ENCODE peak calls at places on chromosome 18, in seven cellular contexts. One of them, this sample, is unnamed.

GRCh38 chr18:51196116-51196810 is 1.2 kb downstream of the MEX3C start:
- DNase-seq in H1: no peak
- DNase-seq in HepG2: no peak
- DNase-seq in K562: peak
- DNase-seq in SK-N-SH: no peak
- DNase-seq in GM12892: peak
- DNase-seq in GM12878: no peak
- DNase-seq in this sample: no peak

GRCh38 chr18:6557052-6557451 is 142.3 kb upstream of the L3MBTL4 start:
- DNase-seq in H1: no peak
- DNase-seq in HepG2: no peak
- DNase-seq in K562: no peak
- DNase-seq in SK-N-SH: peak
- DNase-seq in GM12892: no peak
- DNase-seq in GM12878: no peak
- DNase-seq in this sample: no peak

GRCh38 chr18:33665187-33665586 is 87.2 kb downstream of the ASXL3 start:
- DNase-seq in H1: no peak
- DNase-seq in HepG2: no peak
- DNase-seq in K562: no peak
- DNase-seq in SK-N-SH: no peak
- DNase-seq in GM12892: no peak
- DNase-seq in GM12878: no peak
- DNase-seq in this sample: no peak

GRCh38 chr18:9705183-9705864 is 2.8 kb upstream of the RAB31 start:
- DNase-seq in H1: no peak
- DNase-seq in HepG2: no peak
- DNase-seq in K562: peak
- DNase-seq in SK-N-SH: no peak
- DNase-seq in GM12892: no peak
- DNase-seq in GM12878: no peak
- DNase-seq in this sample: no peak

GRCh38 chr18:52936931-52937330 is 596.9 kb downstream of the DCC start:
- DNase-seq in H1: no peak
- DNase-seq in HepG2: no peak
- DNase-seq in K562: no peak
- DNase-seq in SK-N-SH: no peak
- DNase-seq in GM12892: no peak
- DNase-seq in GM12878: no peak
- DNase-seq in this sample: no peak

GRCh38 chr18:76445741-76446232 is 49.3 kb downstream of the ZNF516 start:
- DNase-seq in H1: no peak
- DNase-seq in HepG2: no peak
- DNase-seq in K562: no peak
- DNase-seq in SK-N-SH: peak
- DNase-seq in GM12892: no peak
- DNase-seq in GM12878: no peak
- DNase-seq in this sample: no peak

GRCh38 chr18:12659904-12660605 is 2.1 kb upstream of the SPIRE1 start:
- DNase-seq in H1: no peak
- DNase-seq in HepG2: peak
- DNase-seq in K562: peak
- DNase-seq in SK-N-SH: peak
- DNase-seq in GM12892: no peak
- DNase-seq in GM12878: no peak
- DNase-seq in this sample: no peak

GRCh38 chr18:76721207-76721996 is 101.0 kb upstream of the ZNF236 start:
- DNase-seq in H1: no peak
- DNase-seq in HepG2: no peak
- DNase-seq in K562: no peak
- DNase-seq in SK-N-SH: no peak
- DNase-seq in GM12892: no peak
- DNase-seq in GM12878: no peak
- DNase-seq in this sample: no peak

GRCh38 chr18:3541549-3542386 is 91.8 kb downstream of the TGIF1 start:
- DNase-seq in H1: no peak
- DNase-seq in HepG2: no peak
- DNase-seq in K562: no peak
- DNase-seq in SK-N-SH: no peak
- DNase-seq in GM12892: no peak
- DNase-seq in GM12878: peak
- DNase-seq in this sample: no peak

GRCh38 chr18:12518326-12518725 is 110.6 kb downstream of the PRELID3A start:
- DNase-seq in H1: no peak
- DNase-seq in HepG2: peak
- DNase-seq in K562: no peak
- DNase-seq in SK-N-SH: no peak
- DNase-seq in GM12892: no peak
- DNase-seq in GM12878: no peak
- DNase-seq in this sample: no peak

GRCh38 chr18:10095356-10095755 is 181.5 kb downstream of the VAPA start:
- DNase-seq in H1: no peak
- DNase-seq in HepG2: no peak
- DNase-seq in K562: no peak
- DNase-seq in SK-N-SH: no peak
- DNase-seq in GM12892: no peak
- DNase-seq in GM12878: no peak
- DNase-seq in this sample: no peak

GRCh38 chr18:50006470-50007046 is 188.4 kb downstream of the MYO5B start:
- DNase-seq in H1: no peak
- DNase-seq in HepG2: no peak
- DNase-seq in K562: no peak
- DNase-seq in SK-N-SH: no peak
- DNase-seq in GM12892: no peak
- DNase-seq in GM12878: no peak
- DNase-seq in this sample: no peak

GRCh38 chr18:55264108-55264507 is 304.8 kb upstream of the CCDC68 start:
- DNase-seq in H1: no peak
- DNase-seq in HepG2: no peak
- DNase-seq in K562: no peak
- DNase-seq in SK-N-SH: no peak
- DNase-seq in GM12892: no peak
- DNase-seq in GM12878: no peak
- DNase-seq in this sample: no peak

GRCh38 chr18:37665346-37665745 is 99.7 kb upstream of the CELF4 start:
- DNase-seq in H1: no peak
- DNase-seq in HepG2: no peak
- DNase-seq in K562: no peak
- DNase-seq in SK-N-SH: no peak
- DNase-seq in GM12892: no peak
- DNase-seq in GM12878: no peak
- DNase-seq in this sample: no peak

GRCh38 chr18:8097942-8098341 is 511.3 kb upstream of the RAB12 start:
- DNase-seq in H1: no peak
- DNase-seq in HepG2: no peak
- DNase-seq in K562: no peak
- DNase-seq in SK-N-SH: no peak
- DNase-seq in GM12892: no peak
- DNase-seq in GM12878: no peak
- DNase-seq in this sample: no peak

GRCh38 chr18:61086657-61087056 is 246.6 kb upstream of the CDH20 start:
- DNase-seq in H1: no peak
- DNase-seq in HepG2: no peak
- DNase-seq in K562: no peak
- DNase-seq in SK-N-SH: no peak
- DNase-seq in GM12892: no peak
- DNase-seq in GM12878: no peak
- DNase-seq in this sample: no peak

GRCh38 chr18:63213936-63214671 is 105.5 kb downstream of the BCL2 start:
- DNase-seq in H1: no peak
- DNase-seq in HepG2: no peak
- DNase-seq in K562: no peak
- DNase-seq in SK-N-SH: no peak
- DNase-seq in GM12892: no peak
- DNase-seq in GM12878: no peak
- DNase-seq in this sample: no peak

GRCh38 chr18:46152436-46152807 is 48.2 kb downstream of the HAUS1 start:
- DNase-seq in H1: no peak
- DNase-seq in HepG2: no peak
- DNase-seq in K562: no peak
- DNase-seq in SK-N-SH: no peak
- DNase-seq in GM12892: no peak
- DNase-seq in GM12878: no peak
- DNase-seq in this sample: no peak

GRCh38 chr18:36471393-36471792 is 173.9 kb downstream of the FHOD3 start:
- DNase-seq in H1: no peak
- DNase-seq in HepG2: no peak
- DNase-seq in K562: no peak
- DNase-seq in SK-N-SH: no peak
- DNase-seq in GM12892: no peak
- DNase-seq in GM12878: no peak
- DNase-seq in this sample: no peak

DNA sequence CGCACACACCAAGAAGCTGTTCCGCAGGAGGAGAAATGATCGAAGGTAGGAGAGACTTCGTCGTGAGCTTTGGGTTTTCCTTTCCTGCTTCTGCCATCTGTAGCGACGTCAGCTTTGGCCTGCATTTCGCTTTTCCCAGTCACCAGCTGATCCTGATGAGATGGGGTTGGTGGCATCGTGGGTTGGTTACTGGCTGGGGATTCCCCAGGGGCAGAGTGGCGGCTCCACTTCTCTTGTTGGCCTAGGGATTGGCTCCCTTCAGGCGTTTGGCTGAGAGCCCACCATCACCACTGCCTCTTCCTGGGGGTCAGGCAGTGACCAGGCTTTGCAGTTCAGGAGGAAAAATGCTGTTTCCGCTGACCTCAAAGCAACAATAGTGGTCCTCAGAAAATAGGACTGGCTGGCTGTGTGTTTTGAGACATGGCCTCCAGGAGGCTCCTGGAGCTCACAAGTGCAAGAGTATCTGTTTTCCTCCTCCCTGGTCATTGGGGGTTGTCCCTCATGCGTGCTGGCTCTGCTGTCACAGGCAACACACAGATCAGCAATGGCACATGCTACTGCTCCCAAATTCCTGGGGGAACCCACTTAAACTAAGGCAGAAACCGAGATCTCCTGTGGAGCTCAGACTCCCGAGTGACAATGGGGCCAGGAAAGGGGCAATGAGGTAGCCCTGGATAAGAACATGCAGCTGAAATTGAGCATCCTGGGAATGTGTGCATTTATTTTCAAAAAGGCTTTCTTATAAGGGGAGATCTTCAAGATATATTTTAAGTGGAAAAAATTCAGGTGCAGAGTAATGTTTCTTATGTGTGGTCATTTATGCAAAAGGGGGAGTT is 173.0 kb downstream of the CTIF start:
- DNase-seq in H1: no peak
- DNase-seq in HepG2: peak
- DNase-seq in K562: peak
- DNase-seq in SK-N-SH: peak
- DNase-seq in GM12892: peak
- DNase-seq in GM12878: no peak
- DNase-seq in this sample: no peak
- TF ChIP-seq TAF1 in H1: no peak
- TF ChIP-seq TAF1 in HepG2: no peak
- TF ChIP-seq TAF1 in K562: no peak
- TF ChIP-seq TAF1 in SK-N-SH: no peak
- TF ChIP-seq TAF1 in GM12892: no peak
- TF ChIP-seq TAF1 in GM12878: no peak
- TF ChIP-seq TAF1 in this sample: no peak

DNA sequence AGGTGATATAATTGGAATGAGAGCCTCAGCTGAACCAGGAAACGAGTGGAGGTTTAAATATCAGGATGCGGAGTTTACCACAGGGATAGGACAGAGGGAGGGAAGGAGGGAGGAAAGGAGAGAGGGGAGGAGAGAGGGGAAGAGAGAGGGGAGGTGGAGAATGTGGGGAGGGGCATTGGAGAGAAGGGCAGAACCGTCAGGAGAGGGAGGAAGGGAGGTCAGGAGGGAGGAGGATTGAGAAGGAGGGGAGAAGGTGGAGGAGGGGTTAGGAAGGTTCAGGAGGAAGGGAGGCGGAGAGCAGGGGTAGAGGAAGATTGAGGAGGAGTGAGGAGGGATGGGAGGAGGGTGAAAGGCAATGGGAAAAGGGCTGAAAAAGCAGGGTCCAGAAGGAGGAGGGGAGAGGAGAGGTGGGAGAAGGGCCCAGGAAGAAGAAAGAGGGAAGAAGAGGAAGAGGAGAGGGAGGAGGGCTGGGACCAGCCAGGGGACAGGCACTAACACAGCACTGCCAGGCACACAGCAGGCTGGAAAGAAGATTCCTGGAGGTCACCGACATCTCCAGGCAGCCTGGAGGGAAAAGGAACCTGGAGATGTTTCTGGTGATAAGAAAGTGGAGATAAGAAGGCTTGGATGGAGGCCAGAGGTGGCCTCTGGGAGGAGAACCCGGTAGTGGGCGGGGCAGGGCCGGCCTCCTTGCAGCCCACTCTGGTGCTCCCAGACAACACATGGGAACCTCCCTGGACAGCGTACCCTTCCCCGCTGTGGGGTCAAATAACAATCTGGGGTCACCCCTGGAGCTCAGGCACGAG is 176.7 kb upstream of the SMAD2 start:
- DNase-seq in H1: no peak
- DNase-seq in HepG2: no peak
- DNase-seq in K562: no peak
- DNase-seq in SK-N-SH: no peak
- DNase-seq in GM12892: no peak
- DNase-seq in GM12878: no peak
- DNase-seq in this sample: no peak
- TF ChIP-seq TAF1 in H1: no peak
- TF ChIP-seq TAF1 in HepG2: no peak
- TF ChIP-seq TAF1 in K562: no peak
- TF ChIP-seq TAF1 in SK-N-SH: no peak
- TF ChIP-seq TAF1 in GM12892: no peak
- TF ChIP-seq TAF1 in GM12878: no peak
- TF ChIP-seq TAF1 in this sample: no peak

DNA sequence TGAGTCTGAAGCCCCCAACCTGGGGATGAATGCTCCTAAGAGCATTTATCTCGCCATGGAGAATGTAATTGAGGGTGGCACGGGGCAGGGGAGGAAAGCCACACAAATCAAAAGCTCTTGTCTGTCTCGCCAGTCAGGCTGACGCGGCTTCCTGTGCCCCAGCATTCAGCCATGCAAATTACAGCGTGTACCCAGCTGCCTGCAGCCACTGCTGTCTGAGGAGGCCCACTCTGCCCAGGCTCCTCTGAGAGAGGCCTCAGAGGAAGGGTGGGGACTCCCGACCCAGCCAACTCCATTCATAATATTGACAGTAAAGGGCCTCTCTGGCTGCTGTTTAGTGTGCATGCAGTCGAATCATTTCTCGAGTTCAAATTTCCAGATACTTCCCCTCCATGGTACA is 22.0 kb downstream of the SMAD7 start:
- DNase-seq in H1: no peak
- DNase-seq in HepG2: peak
- DNase-seq in K562: no peak
- DNase-seq in SK-N-SH: peak
- DNase-seq in GM12892: peak
- DNase-seq in GM12878: peak
- DNase-seq in this sample: no peak
- TF ChIP-seq TAF1 in H1: no peak
- TF ChIP-seq TAF1 in HepG2: no peak
- TF ChIP-seq TAF1 in K562: no peak
- TF ChIP-seq TAF1 in SK-N-SH: peak
- TF ChIP-seq TAF1 in GM12892: peak
- TF ChIP-seq TAF1 in GM12878: no peak
- TF ChIP-seq TAF1 in this sample: no peak

DNA sequence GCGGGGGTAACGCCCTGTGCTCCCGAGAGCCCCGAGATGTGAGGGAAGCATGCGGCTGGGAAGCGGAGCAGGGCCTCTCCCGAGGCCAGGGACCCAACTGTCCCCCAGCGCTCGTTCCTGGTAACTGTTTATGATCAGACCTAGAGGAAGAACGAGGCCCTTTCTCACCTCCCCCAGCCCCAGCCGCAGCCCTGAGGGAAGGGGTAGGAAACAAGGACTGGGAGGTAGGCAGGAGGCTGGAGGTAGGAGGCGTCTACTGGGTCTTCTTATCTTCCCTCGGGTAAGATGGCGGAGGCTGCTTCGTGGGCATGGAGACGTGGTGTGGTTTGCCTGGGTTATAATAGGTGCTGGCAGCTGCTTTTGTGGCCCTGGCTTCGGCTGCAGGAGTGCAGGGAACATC is 335.8 kb downstream of the ZNF521 start:
- DNase-seq in H1: no peak
- DNase-seq in HepG2: no peak
- DNase-seq in K562: no peak
- DNase-seq in SK-N-SH: no peak
- DNase-seq in GM12892: no peak
- DNase-seq in GM12878: no peak
- DNase-seq in this sample: no peak
- TF ChIP-seq TAF1 in H1: no peak
- TF ChIP-seq TAF1 in HepG2: no peak
- TF ChIP-seq TAF1 in K562: no peak
- TF ChIP-seq TAF1 in SK-N-SH: no peak
- TF ChIP-seq TAF1 in GM12892: no peak
- TF ChIP-seq TAF1 in GM12878: no peak
- TF ChIP-seq TAF1 in this sample: no peak